ENCODE peak calls at places on chromosomes 13 and 19, in seven cellular contexts. I is K562, H is SK-N-SH, D is HCT116, L is H1, N is HepG2, U is GM12878. X is an unnamed sample.

GRCh38 chr13:73110814-73111213 is 52.0 kb downstream of the KLF5 start:
- DNase-seq in D (no peak), H (no peak), N (no peak), I (no peak), L (no peak), U (no peak), X (no peak)

GRCh38 chr19:39046037-39046821 is 13.9 kb upstream of the FBXO27 start:
- DNase-seq in U (no peak), H (no peak), L (no peak), I (peak), N (peak), D (peak), X (peak)

GRCh38 chr13:43157796-43158195 is 134.4 kb downstream of the DNAJC15 start:
- DNase-seq in I (no peak), N (no peak), H (no peak), U (no peak), L (no peak), D (no peak), X (no peak)

GRCh38 chr19:43774103-43774939 is 6.5 kb downstream of the KCNN4 start:
- DNase-seq in D (no peak), L (peak), U (no peak), I (peak), N (peak), H (peak), X (no peak)

GRCh38 chr19:57817976-57818375 is 3.3 kb upstream of the ZNF552 start:
- DNase-seq in N (no peak), U (no peak), I (no peak), H (no peak), L (no peak), D (no peak), X (no peak)

GRCh38 chr19:19823916-19824315 is 2.4 kb upstream of the ZNF506 start:
- DNase-seq in U (peak), L (no peak), H (no peak), N (no peak), I (no peak), D (no peak), X (no peak)

GRCh38 chr19:56105090-56105701 is 15.9 kb downstream of the ZNF787 start:
- DNase-seq in D (peak), N (peak), H (no peak), I (no peak), U (no peak), L (peak), X (peak)

GRCh38 chr13:34469212-34469983 is 472.7 kb upstream of the NBEA start:
- DNase-seq in L (no peak), N (no peak), H (peak), I (no peak), D (no peak), U (no peak), X (no peak)

DNA sequence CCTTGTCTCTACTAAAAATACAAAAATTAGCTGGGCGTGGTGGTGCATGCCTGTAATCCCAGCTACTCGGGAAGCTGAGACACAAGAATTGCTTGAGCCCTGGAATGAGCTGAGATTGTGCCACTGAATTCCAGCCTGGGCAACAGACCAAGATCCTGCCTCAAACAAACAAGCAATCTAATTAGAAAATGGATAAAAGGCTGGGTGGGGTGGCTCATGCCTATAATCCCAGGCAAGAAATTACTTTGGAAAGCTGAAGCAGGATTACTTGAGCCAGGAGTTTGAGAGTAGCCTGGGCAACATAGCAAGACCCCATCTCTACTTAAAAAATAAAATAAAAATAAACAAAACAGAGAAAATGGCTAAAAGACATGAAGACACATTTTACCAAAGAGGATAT is 77.0 kb downstream of the CAB39L start:
- DNase-seq in I (no peak), H (no peak), D (no peak), N (no peak), L (no peak), U (no peak), X (no peak)
- TF ChIP-seq JUND in I (no peak), H (no peak), D (no peak), N (no peak), L (no peak), U (no peak), X (no peak)

GRCh38 chr19:8363803-8364771 is at the start of gene ANGPTL4:
- DNase-seq in I (peak), U (no peak), D (peak), L (peak), N (no peak), H (peak), X (peak)

GRCh38 chr19:8360196-8360595 is 3.8 kb upstream of the ANGPTL4 start:
- DNase-seq in N (no peak), D (no peak), U (no peak), H (no peak), L (no peak), I (no peak), X (no peak)

GRCh38 chr19:8366121-8366581 is 2.2 kb downstream of the ANGPTL4 start:
- DNase-seq in U (no peak), D (no peak), N (no peak), H (no peak), L (no peak), I (no peak), X (no peak)

GRCh38 chr19:8358948-8359347 is 5.0 kb upstream of the ANGPTL4 start:
- DNase-seq in I (no peak), L (no peak), N (no peak), H (no peak), D (no peak), U (no peak), X (no peak)

GRCh38 chr19:8361921-8362793 is 1.8 kb upstream of the ANGPTL4 start:
- DNase-seq in D (peak), H (peak), N (peak), L (no peak), U (no peak), I (no peak), X (no peak)
- TF ChIP-seq JUND in D (peak), H (peak), N (no peak), L (no peak), U (no peak), I (no peak), X (peak)

DNA sequence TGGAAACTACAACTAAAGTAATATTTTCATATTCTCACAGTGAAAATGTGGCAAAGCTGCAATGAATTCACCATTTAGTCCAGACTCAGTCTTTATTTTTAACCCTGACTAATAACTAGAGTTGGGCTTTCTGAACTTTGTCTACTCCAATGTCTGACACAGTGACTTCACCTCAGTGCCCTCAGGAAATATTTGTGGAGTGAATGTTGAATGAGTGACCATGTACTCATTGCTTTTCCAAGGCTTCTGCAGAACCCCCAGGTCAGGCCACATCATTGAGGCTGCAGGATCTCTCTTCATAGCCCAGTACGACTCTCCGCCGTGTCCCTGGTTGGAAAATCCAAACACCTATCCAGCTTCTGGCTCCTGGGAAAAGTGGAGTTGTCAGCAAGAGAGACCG is 1.8 kb downstream of the ZNF175 start:
- DNase-seq in N (no peak), I (no peak), D (no peak), L (no peak), H (no peak), U (no peak), X (no peak)
- TF ChIP-seq JUND in N (no peak), I (no peak), D (no peak), L (no peak), H (peak), U (no peak), X (no peak)

GRCh38 chr19:1440418-1440801 is 2.2 kb downstream of the RPS15 start:
- DNase-seq in H (no peak), U (no peak), I (no peak), L (no peak), N (no peak), D (no peak), X (no peak)
- TF ChIP-seq JUND in H (no peak), U (no peak), I (no peak), L (no peak), N (no peak), D (no peak), X (no peak)

GRCh38 chr19:31562916-31563626 is 213.8 kb upstream of the TSHZ3 start:
- DNase-seq in H (no peak), L (no peak), D (no peak), I (no peak), N (no peak), U (no peak), X (no peak)
- TF ChIP-seq JUND in H (no peak), L (no peak), D (no peak), I (no peak), N (no peak), U (no peak), X (no peak)

GRCh38 chr13:35617420-35617819 is 140.9 kb upstream of the MAB21L1 start:
- DNase-seq in N (no peak), I (no peak), D (no peak), L (no peak), H (no peak), U (no peak), X (no peak)
- TF ChIP-seq JUND in N (no peak), I (no peak), D (no peak), L (no peak), H (no peak), U (no peak), X (no peak)

DNA sequence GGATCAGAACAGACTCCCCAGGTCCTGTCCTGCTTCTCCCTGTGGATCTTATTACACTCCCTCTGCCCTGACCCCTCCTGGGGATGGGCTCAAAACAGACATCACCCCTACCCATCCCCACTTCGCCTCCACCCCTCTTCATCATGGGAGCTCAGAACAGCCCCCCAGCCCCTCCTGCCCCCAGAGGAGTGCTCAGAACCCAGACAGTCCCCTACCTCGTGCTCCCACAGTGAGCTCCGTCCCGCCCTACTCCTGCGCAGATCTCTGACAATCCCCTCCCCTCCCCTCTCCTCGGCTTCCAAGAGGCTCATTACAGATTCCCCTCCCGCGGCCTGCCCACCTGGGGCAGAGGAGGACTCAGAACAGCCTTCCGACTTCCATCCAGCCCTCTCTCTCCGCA is 6.1 kb upstream of the TMEM221 start:
- DNase-seq in L (peak), I (no peak), D (no peak), N (no peak), H (peak), U (no peak), X (no peak)
- TF ChIP-seq JUND in L (no peak), I (no peak), D (no peak), N (no peak), H (no peak), U (no peak), X (no peak)